ENCODE peak calls at places on chromosomes 6 and 20, in five cellular contexts. Y is sigmoid colon, K is iris pigment epithelial cell, C is Right ventricle myocardium superior, F is substantia nigra. D is an unnamed sample.

GRCh38 chr6:112311950-112312547 is 35.1 kb upstream of the RFPL4B start:
- DNase-seq in F (no peak), K (no peak), Y (no peak), C (no peak), D (no peak)

GRCh38 chr20:63059684-63060056 is 52.9 kb upstream of the BHLHE23 start:
- DNase-seq in Y (peak), F (no peak), K (no peak), C (peak), D (no peak)

GRCh38 chr6:144248470-144249301 is 36.4 kb upstream of the UTRN start:
- DNase-seq in K (peak), Y (no peak), C (no peak), F (no peak), D (no peak)

GRCh38 chr20:44572551-44573500 is 9.6 kb upstream of the PKIG start:
- DNase-seq in K (peak), C (peak), F (no peak), Y (peak), D (no peak)

GRCh38 chr20:62096421-62097380 is 25.6 kb upstream of the LSM14B start:
- DNase-seq in K (no peak), Y (no peak), C (no peak), F (no peak), D (no peak)

GRCh38 chr20:1440024-1440423 is 26.6 kb downstream of the NSFL1C start:
- DNase-seq in Y (no peak), F (no peak), C (no peak), K (peak), D (no peak)

GRCh38 chr6:53410508-53411258 is 61.9 kb upstream of the ELOVL5 start:
- DNase-seq in K (peak), F (no peak), Y (no peak), C (peak), D (peak)

GRCh38 chr20:51381557-51381956 is 161.0 kb downstream of the NFATC2 start:
- DNase-seq in F (no peak), C (no peak), K (no peak), Y (peak), D (no peak)

GRCh38 chr6:5208491-5208890 is 52.3 kb downstream of the LYRM4 start:
- DNase-seq in C (no peak), K (no peak), Y (no peak), F (no peak), D (no peak)

GRCh38 chr20:58547527-58548475 is 32.6 kb upstream of the APCDD1L start:
- DNase-seq in K (no peak), F (no peak), Y (no peak), C (no peak), D (no peak)

GRCh38 chr6:24919404-24919892 is 16.3 kb downstream of the RIPOR2 start:
- DNase-seq in K (no peak), Y (no peak), F (no peak), C (no peak), D (no peak)

GRCh38 chr20:8798505-8798904 is 270.4 kb upstream of the PLCB4 start:
- DNase-seq in Y (no peak), K (peak), F (no peak), C (peak), D (no peak)

GRCh38 chr6:91045152-91045551 is 458.3 kb upstream of the MAP3K7 start:
- DNase-seq in C (no peak), F (no peak), K (no peak), Y (no peak), D (no peak)

GRCh38 chr6:156948807-156949206 is 171.6 kb downstream of the ARID1B start:
- DNase-seq in F (no peak), Y (no peak), C (no peak), K (peak), D (no peak)